ENCODE peak calls at places on chromosomes 5 and 9, in six cellular contexts. One of them, this sample, is unnamed.

GRCh38 chr5:137611011-137611580 is 112.0 kb upstream of the SPOCK1 start:
- DNase-seq in HepG2: no peak
- DNase-seq in A549: no peak
- DNase-seq in K562: no peak
- DNase-seq in GM12878: no peak
- DNase-seq in endothelial cell of umbilical vein: no peak
- DNase-seq in this sample: no peak

GRCh38 chr9:84851935-84852585 is 182.5 kb downstream of the NTRK2 start:
- DNase-seq in HepG2: no peak
- DNase-seq in A549: peak
- DNase-seq in K562: no peak
- DNase-seq in GM12878: no peak
- DNase-seq in endothelial cell of umbilical vein: peak
- DNase-seq in this sample: no peak

GRCh38 chr5:124648902-124649467 is 97.5 kb downstream of the ZNF608 start:
- DNase-seq in HepG2: peak
- DNase-seq in A549: no peak
- DNase-seq in K562: no peak
- DNase-seq in GM12878: no peak
- DNase-seq in endothelial cell of umbilical vein: no peak
- DNase-seq in this sample: no peak

GRCh38 chr9:71073494-71073893 is 47.9 kb downstream of the TRPM3 start:
- DNase-seq in HepG2: no peak
- DNase-seq in A549: no peak
- DNase-seq in K562: no peak
- DNase-seq in GM12878: no peak
- DNase-seq in endothelial cell of umbilical vein: no peak
- DNase-seq in this sample: no peak

GRCh38 chr9:22005700-22006605 is 3.2 kb downstream of the CDKN2B start:
- DNase-seq in HepG2: no peak
- DNase-seq in A549: no peak
- DNase-seq in K562: no peak
- DNase-seq in GM12878: no peak
- DNase-seq in endothelial cell of umbilical vein: no peak
- DNase-seq in this sample: no peak

GRCh38 chr9:121850366-121850765 is 198.9 kb downstream of the DAB2IP start:
- DNase-seq in HepG2: no peak
- DNase-seq in A549: no peak
- DNase-seq in K562: no peak
- DNase-seq in GM12878: no peak
- DNase-seq in endothelial cell of umbilical vein: no peak
- DNase-seq in this sample: no peak

GRCh38 chr9:23050548-23050947 is 603.9 kb downstream of the DMRTA1 start:
- DNase-seq in HepG2: no peak
- DNase-seq in A549: no peak
- DNase-seq in K562: no peak
- DNase-seq in GM12878: no peak
- DNase-seq in endothelial cell of umbilical vein: no peak
- DNase-seq in this sample: no peak

GRCh38 chr5:103587185-103587748 is 24.7 kb upstream of the NUDT12 start:
- DNase-seq in HepG2: peak
- DNase-seq in A549: no peak
- DNase-seq in K562: no peak
- DNase-seq in GM12878: no peak
- DNase-seq in endothelial cell of umbilical vein: peak
- DNase-seq in this sample: peak

GRCh38 chr9:13919386-13919785 is 394.6 kb downstream of the NFIB start:
- DNase-seq in HepG2: no peak
- DNase-seq in A549: no peak
- DNase-seq in K562: no peak
- DNase-seq in GM12878: no peak
- DNase-seq in endothelial cell of umbilical vein: no peak
- DNase-seq in this sample: no peak

GRCh38 chr5:56321236-56321881 is 88.2 kb upstream of the ANKRD55 start:
- DNase-seq in HepG2: no peak
- DNase-seq in A549: no peak
- DNase-seq in K562: no peak
- DNase-seq in GM12878: no peak
- DNase-seq in endothelial cell of umbilical vein: no peak
- DNase-seq in this sample: no peak

GRCh38 chr5:39200081-39200480 is 19.3 kb downstream of the FYB1 start:
- DNase-seq in HepG2: no peak
- DNase-seq in A549: no peak
- DNase-seq in K562: no peak
- DNase-seq in GM12878: no peak
- DNase-seq in endothelial cell of umbilical vein: no peak
- DNase-seq in this sample: no peak

GRCh38 chr9:121708768-121709488 is 57.5 kb downstream of the DAB2IP start:
- DNase-seq in HepG2: no peak
- DNase-seq in A549: no peak
- DNase-seq in K562: peak
- DNase-seq in GM12878: no peak
- DNase-seq in endothelial cell of umbilical vein: no peak
- DNase-seq in this sample: no peak

GRCh38 chr9:132632426-132632825 is 37.4 kb downstream of the DDX31 start:
- DNase-seq in HepG2: no peak
- DNase-seq in A549: no peak
- DNase-seq in K562: no peak
- DNase-seq in GM12878: no peak
- DNase-seq in endothelial cell of umbilical vein: no peak
- DNase-seq in this sample: no peak

GRCh38 chr5:6900828-6901227 is 187.6 kb downstream of the TENT4A start:
- DNase-seq in HepG2: peak
- DNase-seq in A549: peak
- DNase-seq in K562: no peak
- DNase-seq in GM12878: no peak
- DNase-seq in endothelial cell of umbilical vein: no peak
- DNase-seq in this sample: no peak

GRCh38 chr9:16425572-16425971 is 444.9 kb downstream of the BNC2 start:
- DNase-seq in HepG2: no peak
- DNase-seq in A549: no peak
- DNase-seq in K562: no peak
- DNase-seq in GM12878: no peak
- DNase-seq in endothelial cell of umbilical vein: no peak
- DNase-seq in this sample: no peak

GRCh38 chr9:68802525-68803015 is 97.5 kb downstream of the PIP5K1B start:
- DNase-seq in HepG2: no peak
- DNase-seq in A549: no peak
- DNase-seq in K562: no peak
- DNase-seq in GM12878: peak
- DNase-seq in endothelial cell of umbilical vein: no peak
- DNase-seq in this sample: no peak

GRCh38 chr9:37342895-37343294 is 79.6 kb upstream of the GRHPR start:
- DNase-seq in HepG2: no peak
- DNase-seq in A549: no peak
- DNase-seq in K562: no peak
- DNase-seq in GM12878: no peak
- DNase-seq in endothelial cell of umbilical vein: no peak
- DNase-seq in this sample: peak

GRCh38 chr9:98104445-98104881 is 14.6 kb downstream of the TRIM14 start:
- DNase-seq in HepG2: no peak
- DNase-seq in A549: no peak
- DNase-seq in K562: no peak
- DNase-seq in GM12878: no peak
- DNase-seq in endothelial cell of umbilical vein: no peak
- DNase-seq in this sample: peak

GRCh38 chr9:38356851-38357250 is 35.7 kb upstream of the ALDH1B1 start:
- DNase-seq in HepG2: no peak
- DNase-seq in A549: no peak
- DNase-seq in K562: no peak
- DNase-seq in GM12878: no peak
- DNase-seq in endothelial cell of umbilical vein: no peak
- DNase-seq in this sample: no peak

GRCh38 chr5:92917044-92917443 is 664.0 kb downstream of the NR2F1-AS1 start:
- DNase-seq in HepG2: no peak
- DNase-seq in A549: no peak
- DNase-seq in K562: no peak
- DNase-seq in GM12878: no peak
- DNase-seq in endothelial cell of umbilical vein: no peak
- DNase-seq in this sample: no peak

GRCh38 chr5:98513378-98513777 is 260.1 kb upstream of the RGMB start:
- DNase-seq in HepG2: no peak
- DNase-seq in A549: no peak
- DNase-seq in K562: no peak
- DNase-seq in GM12878: no peak
- DNase-seq in endothelial cell of umbilical vein: no peak
- DNase-seq in this sample: no peak

GRCh38 chr5:98514106-98514665 is 259.3 kb upstream of the RGMB start:
- DNase-seq in HepG2: no peak
- DNase-seq in A549: no peak
- DNase-seq in K562: no peak
- DNase-seq in GM12878: no peak
- DNase-seq in endothelial cell of umbilical vein: no peak
- DNase-seq in this sample: no peak

GRCh38 chr5:98510111-98510510 is 263.4 kb upstream of the RGMB start:
- DNase-seq in HepG2: peak
- DNase-seq in A549: no peak
- DNase-seq in K562: no peak
- DNase-seq in GM12878: no peak
- DNase-seq in endothelial cell of umbilical vein: peak
- DNase-seq in this sample: no peak

GRCh38 chr5:98510601-98511000 is 262.9 kb upstream of the RGMB start:
- DNase-seq in HepG2: no peak
- DNase-seq in A549: no peak
- DNase-seq in K562: no peak
- DNase-seq in GM12878: no peak
- DNase-seq in endothelial cell of umbilical vein: no peak
- DNase-seq in this sample: no peak
- TF ChIP-seq MAX in HepG2: no peak
- TF ChIP-seq MAX in A549: no peak
- TF ChIP-seq MAX in K562: no peak
- TF ChIP-seq MAX in GM12878: no peak
- TF ChIP-seq MAX in endothelial cell of umbilical vein: no peak
- TF ChIP-seq MAX in this sample: no peak

GRCh38 chr9:135887585-135888050 is 19.7 kb downstream of the CAMSAP1 start:
- DNase-seq in HepG2: no peak
- DNase-seq in A549: no peak
- DNase-seq in K562: no peak
- DNase-seq in GM12878: peak
- DNase-seq in endothelial cell of umbilical vein: no peak
- DNase-seq in this sample: peak

GRCh38 chr9:135885100-135885853 is 22.1 kb downstream of the CAMSAP1 start:
- DNase-seq in HepG2: no peak
- DNase-seq in A549: no peak
- DNase-seq in K562: no peak
- DNase-seq in GM12878: no peak
- DNase-seq in endothelial cell of umbilical vein: no peak
- DNase-seq in this sample: peak

GRCh38 chr9:135884328-135885035 is 22.9 kb downstream of the CAMSAP1 start:
- DNase-seq in HepG2: peak
- DNase-seq in A549: no peak
- DNase-seq in K562: no peak
- DNase-seq in GM12878: no peak
- DNase-seq in endothelial cell of umbilical vein: no peak
- DNase-seq in this sample: no peak

GRCh38 chr9:135887021-135887507 is 20.3 kb downstream of the CAMSAP1 start:
- DNase-seq in HepG2: no peak
- DNase-seq in A549: no peak
- DNase-seq in K562: no peak
- DNase-seq in GM12878: no peak
- DNase-seq in endothelial cell of umbilical vein: no peak
- DNase-seq in this sample: peak

DNA sequence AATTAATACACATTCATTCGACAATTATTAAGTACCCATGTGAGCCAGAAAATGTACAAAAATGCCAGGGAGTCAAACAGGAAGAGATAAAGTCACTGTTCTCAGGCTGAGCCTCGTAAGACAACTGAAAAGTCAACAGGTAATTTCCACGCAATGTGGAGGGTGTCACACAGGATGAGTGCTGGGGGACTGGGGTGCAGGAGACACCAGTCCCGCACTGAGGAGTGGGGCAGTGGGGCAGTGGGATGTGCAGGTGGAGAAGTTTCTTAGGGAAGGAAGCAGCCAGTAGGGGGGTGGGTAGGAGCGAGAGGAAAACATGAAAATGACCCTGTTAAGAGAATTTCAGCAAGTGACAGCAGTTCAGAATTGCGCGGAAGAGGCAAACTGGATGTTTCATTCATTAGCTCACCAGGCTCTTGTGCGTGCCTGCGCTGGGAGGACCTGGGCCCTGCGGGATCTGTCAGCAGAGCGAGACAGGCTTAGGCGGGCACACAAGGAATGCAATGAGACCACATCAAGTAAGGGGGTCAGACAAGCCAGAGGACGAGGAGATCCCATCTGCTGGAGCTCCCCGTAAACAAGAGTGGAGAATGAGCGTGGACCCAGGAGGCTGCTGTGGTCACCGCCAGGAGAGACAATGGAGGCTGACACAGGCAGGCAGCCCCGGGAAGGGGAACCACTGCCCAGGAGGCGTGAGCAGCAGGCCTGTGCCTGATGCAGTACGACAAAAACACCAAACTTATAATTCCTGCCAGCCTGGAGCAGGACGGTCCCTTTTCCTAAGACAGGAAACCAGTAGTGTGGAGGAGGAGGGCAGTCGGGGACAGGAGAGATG is 21.0 kb downstream of the CAMSAP1 start:
- DNase-seq in HepG2: no peak
- DNase-seq in A549: no peak
- DNase-seq in K562: no peak
- DNase-seq in GM12878: no peak
- DNase-seq in endothelial cell of umbilical vein: no peak
- DNase-seq in this sample: peak
- H3K4me3 ChIP-seq in HepG2: no peak
- H3K4me3 ChIP-seq in A549: no peak
- H3K4me3 ChIP-seq in K562: no peak
- H3K4me3 ChIP-seq in GM12878: no peak
- H3K4me3 ChIP-seq in endothelial cell of umbilical vein: no peak
- H3K4me3 ChIP-seq in this sample: peak

GRCh38 chr5:1638658-1639400 is 115.1 kb upstream of the LPCAT1 start:
- DNase-seq in HepG2: no peak
- DNase-seq in A549: no peak
- DNase-seq in K562: peak
- DNase-seq in GM12878: no peak
- DNase-seq in endothelial cell of umbilical vein: no peak
- DNase-seq in this sample: no peak
- TF ChIP-seq MYC in HepG2: no peak
- TF ChIP-seq MYC in A549: no peak
- TF ChIP-seq MYC in K562: no peak
- TF ChIP-seq MYC in GM12878: no peak
- TF ChIP-seq MYC in endothelial cell of umbilical vein: no peak
- TF ChIP-seq MYC in this sample: no peak

DNA sequence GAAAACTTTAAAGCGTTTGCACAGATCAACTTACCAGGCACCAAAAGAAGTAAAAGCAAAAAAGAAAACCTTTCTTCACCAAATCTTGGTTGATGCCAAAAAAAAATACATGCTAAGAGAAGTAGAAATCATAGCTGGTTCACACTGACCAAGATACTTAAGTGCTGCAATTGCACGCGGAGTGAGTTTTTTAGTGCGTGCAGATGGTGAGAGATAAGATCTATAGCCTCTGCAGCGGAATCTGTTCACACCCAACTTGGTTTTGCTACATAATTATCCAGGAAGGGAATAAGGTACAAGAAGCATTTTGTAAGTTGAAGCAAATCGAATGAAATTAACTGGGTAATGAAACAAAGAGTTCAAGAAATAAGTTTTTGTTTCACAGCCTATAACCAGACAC is 36.4 kb upstream of the CCDC152 start:
- DNase-seq in HepG2: no peak
- DNase-seq in A549: no peak
- DNase-seq in K562: no peak
- DNase-seq in GM12878: no peak
- DNase-seq in endothelial cell of umbilical vein: no peak
- DNase-seq in this sample: peak
- TF ChIP-seq MAX in HepG2: no peak
- TF ChIP-seq MAX in A549: no peak
- TF ChIP-seq MAX in K562: no peak
- TF ChIP-seq MAX in GM12878: no peak
- TF ChIP-seq MAX in endothelial cell of umbilical vein: no peak
- TF ChIP-seq MAX in this sample: no peak